ENCODE peak calls at places on chromosomes 2 and 18, in five cellular contexts. X is NCI-H460, W is foreskin fibroblast, P is iris pigment epithelial cell, T is cardiac fibroblast. M is an unnamed sample.

GRCh38 chr2:129164220-129164619 is 815.2 kb upstream of the RAB6C start:
- DNase-seq in X (no peak), W (no peak), P (no peak), T (no peak), M (no peak)

GRCh38 chr2:218852911-218853667 is 6.5 kb upstream of the WNT6 start:
- DNase-seq in X (peak), W (peak), P (peak), T (peak), M (no peak)

GRCh38 chr2:237604960-237605359 is 14.4 kb upstream of the RAB17 start:
- DNase-seq in X (no peak), W (peak), P (no peak), T (peak), M (no peak)

GRCh38 chr18:36464126-36464651 is 166.7 kb downstream of the FHOD3 start:
- DNase-seq in X (no peak), W (no peak), P (no peak), T (no peak), M (no peak)

GRCh38 chr2:216008387-216008786 is 5.0 kb downstream of the MREG start:
- DNase-seq in X (no peak), W (no peak), P (no peak), T (no peak), M (no peak)

GRCh38 chr2:45833968-45834344 is 182.5 kb downstream of the PRKCE start:
- DNase-seq in X (no peak), W (no peak), P (no peak), T (no peak), M (no peak)

GRCh38 chr18:44341759-44342158 is 338.9 kb upstream of the SETBP1 start:
- DNase-seq in X (no peak), W (peak), P (no peak), T (no peak), M (no peak)

GRCh38 chr2:120729410-120730052 is 6.1 kb upstream of the GLI2 start:
- DNase-seq in X (peak), W (peak), P (peak), T (peak), M (no peak)

GRCh38 chr2:210899131-210899530 is 342.7 kb downstream of the CPS1 start:
- DNase-seq in X (peak), W (no peak), P (peak), T (peak), M (no peak)

GRCh38 chr2:182355815-182356214 is 71.0 kb downstream of the PDE1A start:
- DNase-seq in X (no peak), W (no peak), P (peak), T (no peak), M (no peak)

GRCh38 chr2:234137400-234138014 is 87.0 kb downstream of the SPP2 start:
- DNase-seq in X (no peak), W (peak), P (peak), T (peak), M (no peak)

GRCh38 chr18:44537521-44537920 is 143.2 kb upstream of the SETBP1 start:
- DNase-seq in X (peak), W (peak), P (peak), T (peak), M (no peak)

GRCh38 chr2:29192526-29192925 is 77.3 kb downstream of the CLIP4 start:
- DNase-seq in X (no peak), W (no peak), P (peak), T (peak), M (no peak)

GRCh38 chr2:40103163-40103562 is 324.1 kb upstream of the THUMPD2 start:
- DNase-seq in X (no peak), W (peak), P (peak), T (peak), M (no peak)

GRCh38 chr2:95023222-95023597 is 2.3 kb upstream of the MAL start:
- DNase-seq in X (no peak), W (no peak), P (no peak), T (no peak), M (no peak)

GRCh38 chr18:12750076-12750707 is 47.4 kb downstream of the PSMG2 start:
- DNase-seq in X (no peak), W (peak), P (no peak), T (peak), M (no peak)

GRCh38 chr2:40210344-40210967 is 241.4 kb downstream of the SLC8A1 start:
- DNase-seq in X (no peak), W (no peak), P (no peak), T (no peak), M (no peak)